ENCODE peak calls at places on chromosomes 2 and 18, in nine cellular contexts. One of them, this sample, is unnamed.
A peak's percentile ranks its signal among the peaks of the same experiment; 100 is the strongest.

GRCh38 chr2:197181491-197181890 is 129.1 kb downstream of the ANKRD44 start:
- DNase-seq in A549: no peak
- DNase-seq in glutamatergic neuron: no peak
- DNase-seq in ACHN: no peak
- DNase-seq in T-helper 17 cell: no peak
- DNase-seq in GM23248: peak; percentile 56
- DNase-seq in AG08396: no peak
- DNase-seq in AG04450: no peak
- DNase-seq in fibroblast of pulmonary artery: no peak
- DNase-seq in this sample: no peak

GRCh38 chr2:31414601-31415241 is at the start of gene XDH:
- DNase-seq in A549: no peak
- DNase-seq in glutamatergic neuron: no peak
- DNase-seq in ACHN: no peak
- DNase-seq in T-helper 17 cell: no peak
- DNase-seq in GM23248: peak; percentile 75
- DNase-seq in AG08396: no peak
- DNase-seq in AG04450: no peak
- DNase-seq in fibroblast of pulmonary artery: no peak
- DNase-seq in this sample: no peak

GRCh38 chr2:234705108-234705507 is 208.2 kb upstream of the ARL4C start:
- DNase-seq in A549: no peak
- DNase-seq in glutamatergic neuron: no peak
- DNase-seq in ACHN: no peak
- DNase-seq in T-helper 17 cell: no peak
- DNase-seq in GM23248: peak; percentile 86
- DNase-seq in AG08396: peak; percentile 46
- DNase-seq in AG04450: peak; percentile 24
- DNase-seq in fibroblast of pulmonary artery: no peak
- DNase-seq in this sample: no peak

GRCh38 chr18:25805323-25805722 is 285.1 kb downstream of the SS18 start:
- DNase-seq in A549: no peak
- DNase-seq in glutamatergic neuron: no peak
- DNase-seq in ACHN: no peak
- DNase-seq in T-helper 17 cell: no peak
- DNase-seq in GM23248: peak; percentile 98
- DNase-seq in AG08396: peak; percentile 44
- DNase-seq in AG04450: peak; percentile 65
- DNase-seq in fibroblast of pulmonary artery: peak; percentile 69
- DNase-seq in this sample: no peak

GRCh38 chr2:54471221-54471711 is 15.1 kb downstream of the SPTBN1 start:
- DNase-seq in A549: peak; percentile 38
- DNase-seq in glutamatergic neuron: no peak
- DNase-seq in ACHN: peak; percentile 76
- DNase-seq in T-helper 17 cell: no peak
- DNase-seq in GM23248: peak; percentile 45
- DNase-seq in AG08396: peak; percentile 25
- DNase-seq in AG04450: peak; percentile 23
- DNase-seq in fibroblast of pulmonary artery: peak; percentile 90
- DNase-seq in this sample: no peak

GRCh38 chr2:237422309-237422708 is 8.3 kb upstream of the COL6A3 start:
- DNase-seq in A549: no peak
- DNase-seq in glutamatergic neuron: no peak
- DNase-seq in ACHN: no peak
- DNase-seq in T-helper 17 cell: no peak
- DNase-seq in GM23248: no peak
- DNase-seq in AG08396: no peak
- DNase-seq in AG04450: no peak
- DNase-seq in fibroblast of pulmonary artery: no peak
- DNase-seq in this sample: no peak

GRCh38 chr2:204131621-204132020 is 195.1 kb downstream of the ICOS start:
- DNase-seq in A549: no peak
- DNase-seq in glutamatergic neuron: no peak
- DNase-seq in ACHN: no peak
- DNase-seq in T-helper 17 cell: no peak
- DNase-seq in GM23248: no peak
- DNase-seq in AG08396: no peak
- DNase-seq in AG04450: no peak
- DNase-seq in fibroblast of pulmonary artery: no peak
- DNase-seq in this sample: no peak

GRCh38 chr2:64970495-64970894 is 18.7 kb upstream of the SLC1A4 start:
- DNase-seq in A549: no peak
- DNase-seq in glutamatergic neuron: no peak
- DNase-seq in ACHN: no peak
- DNase-seq in T-helper 17 cell: no peak
- DNase-seq in GM23248: no peak
- DNase-seq in AG08396: no peak
- DNase-seq in AG04450: no peak
- DNase-seq in fibroblast of pulmonary artery: no peak
- DNase-seq in this sample: no peak

GRCh38 chr18:2655954-2656236 is 369 bp downstream of the SMCHD1 start:
- DNase-seq in A549: peak; percentile 11
- DNase-seq in glutamatergic neuron: no peak
- DNase-seq in ACHN: no peak
- DNase-seq in T-helper 17 cell: no peak
- DNase-seq in GM23248: no peak
- DNase-seq in AG08396: no peak
- DNase-seq in AG04450: no peak
- DNase-seq in fibroblast of pulmonary artery: no peak
- DNase-seq in this sample: no peak

GRCh38 chr2:45643095-45643494 is 8.4 kb upstream of the PRKCE start:
- DNase-seq in A549: no peak
- DNase-seq in glutamatergic neuron: no peak
- DNase-seq in ACHN: no peak
- DNase-seq in T-helper 17 cell: no peak
- DNase-seq in GM23248: peak; percentile 35
- DNase-seq in AG08396: peak; percentile 20
- DNase-seq in AG04450: no peak
- DNase-seq in fibroblast of pulmonary artery: no peak
- DNase-seq in this sample: no peak

GRCh38 chr2:22855761-22856184 is 529.2 kb upstream of the KLHL29 start:
- DNase-seq in A549: no peak
- DNase-seq in glutamatergic neuron: peak; percentile 85
- DNase-seq in ACHN: no peak
- DNase-seq in T-helper 17 cell: no peak
- DNase-seq in GM23248: no peak
- DNase-seq in AG08396: no peak
- DNase-seq in AG04450: no peak
- DNase-seq in fibroblast of pulmonary artery: no peak
- DNase-seq in this sample: no peak

GRCh38 chr2:235868224-235868623 is 300.0 kb downstream of the GBX2 start:
- DNase-seq in A549: no peak
- DNase-seq in glutamatergic neuron: no peak
- DNase-seq in ACHN: no peak
- DNase-seq in T-helper 17 cell: no peak
- DNase-seq in GM23248: no peak
- DNase-seq in AG08396: no peak
- DNase-seq in AG04450: no peak
- DNase-seq in fibroblast of pulmonary artery: peak; percentile 29
- DNase-seq in this sample: no peak

GRCh38 chr2:239775623-239776440 is 249.3 kb downstream of the NDUFA10 start:
- DNase-seq in A549: no peak
- DNase-seq in glutamatergic neuron: no peak
- DNase-seq in ACHN: no peak
- DNase-seq in T-helper 17 cell: no peak
- DNase-seq in GM23248: peak; percentile 60
- DNase-seq in AG08396: no peak
- DNase-seq in AG04450: no peak
- DNase-seq in fibroblast of pulmonary artery: no peak
- DNase-seq in this sample: no peak

GRCh38 chr2:95315801-95316411 is 18.8 kb downstream of the KCNIP3 start:
- DNase-seq in A549: no peak
- DNase-seq in glutamatergic neuron: no peak
- DNase-seq in ACHN: peak; percentile 100
- DNase-seq in T-helper 17 cell: no peak
- DNase-seq in GM23248: peak; percentile 82
- DNase-seq in AG08396: peak; percentile 46
- DNase-seq in AG04450: no peak
- DNase-seq in fibroblast of pulmonary artery: peak; percentile 27
- DNase-seq in this sample: no peak